ENCODE peak calls at places on chromosomes 2 and 18, in four cellular contexts. W is mucosa of gallbladder, C is hypothalamus, A is NCI-H460. R is an unnamed sample.

GRCh38 chr18:52829876-52830390 is 489.9 kb downstream of the DCC start:
- DNase-seq in A (no peak), C (no peak), W (no peak), R (no peak)

GRCh38 chr2:96848264-96848663 is 4.4 kb upstream of the ANKRD23 start:
- DNase-seq in W (no peak), A (no peak), C (no peak), R (no peak)

GRCh38 chr2:189483571-189484415 is 42.5 kb downstream of the WDR75 start:
- DNase-seq in C (no peak), A (no peak), W (no peak), R (no peak)

GRCh38 chr2:174788291-174788929 is 24.1 kb upstream of the CHRNA1 start:
- DNase-seq in W (no peak), C (no peak), A (no peak), R (no peak)

GRCh38 chr2:122737429-122738077 is 982.1 kb downstream of the TSN start:
- DNase-seq in C (no peak), W (no peak), A (peak; percentile 15), R (no peak)

GRCh38 chr2:95278051-95278471 is 3.8 kb downstream of the PROM2 start:
- DNase-seq in W (peak; percentile 54), C (no peak), A (no peak), R (no peak)

GRCh38 chr2:62467475-62468321 is 38.3 kb downstream of the TMEM17 start:
- DNase-seq in W (no peak), A (no peak), C (no peak), R (no peak)

GRCh38 chr2:31729442-31730092 is 148.8 kb upstream of the SRD5A2 start:
- DNase-seq in A (peak; percentile 24), W (no peak), C (no peak), R (peak; percentile 12)

GRCh38 chr2:198664349-198664748 is 793.4 kb downstream of the SATB2 start:
- DNase-seq in A (no peak), W (no peak), C (no peak), R (no peak)

GRCh38 chr2:199471443-199472057 is 13.8 kb upstream of the SATB2 start:
- DNase-seq in A (peak; percentile 77), C (peak; percentile 13), W (no peak), R (no peak)

GRCh38 chr18:23077493-23078256 is 57.6 kb upstream of the CABLES1 start:
- DNase-seq in C (no peak), A (peak; percentile 11), W (peak; percentile 24), R (no peak)

R was measured in Panc1.